ENCODE peak calls at places on chromosomes 12 and 14, in ten cellular contexts. O is ureter, R is NCI-H345, W is tibial artery, Y is kidney glomerular epithelial cell, G is glutamatergic neuron, I is suprapubic skin, C is fibroblast of lung, L is endothelial cell, P is SHP77 treated with DMSO at 0.1 percent for 48 hours. J is an unnamed sample.

GRCh38 chr14:75578099-75578785 is at the start of gene FLVCR2:
- DNase-seq in R (peak), P (no peak), Y (peak), W (peak), O (peak), L (peak), G (peak), I (peak), C (peak), J (peak)

GRCh38 chr14:23297878-23298277 is 4.8 kb downstream of the PPP1R3E start:
- DNase-seq in Y (no peak), W (no peak), C (no peak), L (no peak), R (no peak), O (no peak), P (no peak), I (no peak), G (no peak), J (no peak)

GRCh38 chr12:27807063-27807703 is 27.1 kb upstream of the MANSC4 start:
- DNase-seq in O (no peak), R (no peak), G (no peak), L (no peak), P (no peak), C (no peak), I (no peak), W (no peak), Y (no peak), J (no peak)

GRCh38 chr12:19436931-19437330 is 2.4 kb upstream of the AEBP2 start:
- DNase-seq in P (no peak), Y (no peak), L (no peak), O (no peak), R (no peak), G (no peak), I (no peak), C (no peak), W (no peak), J (no peak)

GRCh38 chr12:41794341-41794740 is 350.3 kb downstream of the GXYLT1 start:
- DNase-seq in Y (no peak), I (no peak), C (no peak), R (no peak), P (no peak), O (no peak), G (no peak), W (no peak), L (no peak), J (no peak)

GRCh38 chr14:71701990-71702389 is 230.2 kb upstream of the RGS6 start:
- DNase-seq in P (no peak), I (no peak), Y (no peak), W (no peak), C (no peak), G (no peak), R (no peak), O (no peak), L (no peak), J (no peak)

GRCh38 chr12:104751024-104751570 is 207.0 kb downstream of the SLC41A2 start:
- DNase-seq in G (no peak), R (peak), Y (no peak), P (no peak), O (no peak), I (no peak), L (no peak), C (no peak), W (no peak), J (no peak)

GRCh38 chr14:94044476-94045091 is 18.4 kb downstream of the OTUB2 start:
- DNase-seq in I (peak), P (no peak), Y (no peak), L (no peak), G (no peak), R (no peak), C (no peak), O (no peak), W (no peak), J (peak)

GRCh38 chr14:104563742-104564615 is 15.6 kb upstream of the C14orf180 start:
- DNase-seq in R (peak), I (peak), Y (peak), L (peak), W (peak), P (peak), G (peak), O (peak), C (peak), J (peak)

GRCh38 chr12:112841891-112842290 is 50.3 kb downstream of the RPH3A start:
- DNase-seq in G (no peak), R (no peak), W (no peak), O (no peak), L (no peak), C (no peak), P (no peak), I (no peak), Y (peak), J (no peak)

GRCh38 chr14:81452766-81453165 is 52.6 kb upstream of the STON2 start:
- DNase-seq in W (no peak), Y (no peak), I (no peak), O (no peak), C (no peak), P (no peak), R (no peak), G (no peak), L (no peak), J (no peak)

GRCh38 chr12:108807476-108807875 is 49.9 kb downstream of the SSH1 start:
- DNase-seq in O (no peak), R (no peak), P (no peak), W (no peak), C (no peak), Y (no peak), L (no peak), I (no peak), G (no peak), J (no peak)

GRCh38 chr14:91482278-91483023 is 27.7 kb downstream of the PPP4R3A start:
- DNase-seq in G (no peak), P (no peak), L (no peak), C (peak), Y (no peak), I (no peak), R (no peak), O (no peak), W (no peak), J (no peak)

GRCh38 chr12:94267907-94268575 is 119.7 kb downstream of the PLXNC1 start:
- DNase-seq in L (no peak), I (no peak), Y (no peak), O (no peak), R (no peak), C (peak), P (no peak), G (no peak), W (no peak), J (no peak)

GRCh38 chr12:50186667-50187066 is 19.5 kb upstream of the CERS5 start:
- DNase-seq in P (no peak), W (no peak), L (no peak), I (no peak), G (no peak), Y (no peak), O (no peak), R (no peak), C (no peak), J (no peak)

GRCh38 chr12:29611906-29612305 is 114.4 kb upstream of the OVCH1 start:
- DNase-seq in W (no peak), Y (no peak), P (no peak), L (no peak), R (no peak), C (peak), O (no peak), G (no peak), I (no peak), J (no peak)

GRCh38 chr12:130357729-130358330 is 20.1 kb downstream of the PIWIL1 start:
- DNase-seq in Y (no peak), L (no peak), R (no peak), C (no peak), W (no peak), O (no peak), P (no peak), I (no peak), G (no peak), J (no peak)

GRCh38 chr14:85534914-85535313 is 5.0 kb downstream of the FLRT2 start:
- DNase-seq in C (peak), W (no peak), I (no peak), L (no peak), Y (no peak), G (no peak), R (peak), O (no peak), P (no peak), J (no peak)

GRCh38 chr12:120940799-120941198 is 36.6 kb upstream of the SPPL3 start:
- DNase-seq in R (no peak), Y (peak), O (no peak), L (no peak), P (no peak), C (peak), G (no peak), I (no peak), W (no peak), J (no peak)